ENCODE peak calls at places on chromosomes 7 and 10, in seven cellular contexts. One of them, this sample, is unnamed.
A peak's percentile ranks its signal among the peaks of the same experiment; 100 is the strongest.

GRCh38 chr7:92366730-92367129 is 80.6 kb upstream of the GATAD1 start:
- DNase-seq in fibroblast of the aortic adventitia: peak; percentile 81
- DNase-seq in uterus: no peak
- DNase-seq in iPS DF 19.7: no peak
- DNase-seq in upper lobe of right lung: no peak
- DNase-seq in aorta: no peak
- DNase-seq in A549: no peak
- DNase-seq in this sample: peak; percentile 74

GRCh38 chr10:124522903-124523260 is 61.3 kb downstream of the LHPP start:
- DNase-seq in fibroblast of the aortic adventitia: no peak
- DNase-seq in uterus: no peak
- DNase-seq in iPS DF 19.7: no peak
- DNase-seq in upper lobe of right lung: no peak
- DNase-seq in aorta: no peak
- DNase-seq in A549: peak; percentile 33
- DNase-seq in this sample: no peak

GRCh38 chr7:18361756-18362155 is 133.8 kb upstream of the HDAC9 start:
- DNase-seq in fibroblast of the aortic adventitia: peak; percentile 78
- DNase-seq in uterus: no peak
- DNase-seq in iPS DF 19.7: peak; percentile 77
- DNase-seq in upper lobe of right lung: no peak
- DNase-seq in aorta: no peak
- DNase-seq in A549: peak; percentile 11
- DNase-seq in this sample: peak; percentile 37

GRCh38 chr10:35218339-35218955 is 91.8 kb downstream of the CREM start:
- DNase-seq in fibroblast of the aortic adventitia: peak; percentile 95
- DNase-seq in uterus: peak; percentile 85
- DNase-seq in iPS DF 19.7: no peak
- DNase-seq in upper lobe of right lung: peak; percentile 76
- DNase-seq in aorta: peak; percentile 91
- DNase-seq in A549: peak; percentile 92
- DNase-seq in this sample: peak; percentile 83

GRCh38 chr7:37770813-37771212 is 77.6 kb upstream of the NME8 start:
- DNase-seq in fibroblast of the aortic adventitia: no peak
- DNase-seq in uterus: no peak
- DNase-seq in iPS DF 19.7: no peak
- DNase-seq in upper lobe of right lung: no peak
- DNase-seq in aorta: no peak
- DNase-seq in A549: no peak
- DNase-seq in this sample: no peak

GRCh38 chr10:22339761-22340361 is 5.4 kb upstream of the SPAG6 start:
- DNase-seq in fibroblast of the aortic adventitia: peak; percentile 92
- DNase-seq in uterus: no peak
- DNase-seq in iPS DF 19.7: no peak
- DNase-seq in upper lobe of right lung: no peak
- DNase-seq in aorta: no peak
- DNase-seq in A549: no peak
- DNase-seq in this sample: no peak

GRCh38 chr10:44393051-44393630 is 8.2 kb upstream of the CXCL12 start:
- DNase-seq in fibroblast of the aortic adventitia: no peak
- DNase-seq in uterus: peak; percentile 84
- DNase-seq in iPS DF 19.7: no peak
- DNase-seq in upper lobe of right lung: peak; percentile 19
- DNase-seq in aorta: no peak
- DNase-seq in A549: no peak
- DNase-seq in this sample: no peak

GRCh38 chr7:5421626-5422323 is 1.9 kb downstream of the TNRC18 start:
- DNase-seq in fibroblast of the aortic adventitia: peak; percentile 79
- DNase-seq in uterus: peak; percentile 67
- DNase-seq in iPS DF 19.7: no peak
- DNase-seq in upper lobe of right lung: peak; percentile 78
- DNase-seq in aorta: peak; percentile 80
- DNase-seq in A549: peak; percentile 72
- DNase-seq in this sample: peak; percentile 68

GRCh38 chr10:82924711-82925110 is 1049.7 kb downstream of the NRG3 start:
- DNase-seq in fibroblast of the aortic adventitia: no peak
- DNase-seq in uterus: no peak
- DNase-seq in iPS DF 19.7: no peak
- DNase-seq in upper lobe of right lung: no peak
- DNase-seq in aorta: no peak
- DNase-seq in A549: no peak
- DNase-seq in this sample: no peak

GRCh38 chr10:79057481-79058275 is 11.1 kb upstream of the ZMIZ1 start:
- DNase-seq in fibroblast of the aortic adventitia: no peak
- DNase-seq in uterus: no peak
- DNase-seq in iPS DF 19.7: no peak
- DNase-seq in upper lobe of right lung: peak; percentile 42
- DNase-seq in aorta: peak; percentile 30
- DNase-seq in A549: no peak
- DNase-seq in this sample: no peak

GRCh38 chr7:39349452-39350123 is 216.6 kb upstream of the YAE1 start:
- DNase-seq in fibroblast of the aortic adventitia: no peak
- DNase-seq in uterus: no peak
- DNase-seq in iPS DF 19.7: no peak
- DNase-seq in upper lobe of right lung: no peak
- DNase-seq in aorta: no peak
- DNase-seq in A549: no peak
- DNase-seq in this sample: no peak

GRCh38 chr10:69242844-69243212 is 22.7 kb downstream of the HKDC1 start:
- DNase-seq in fibroblast of the aortic adventitia: no peak
- DNase-seq in uterus: no peak
- DNase-seq in iPS DF 19.7: no peak
- DNase-seq in upper lobe of right lung: no peak
- DNase-seq in aorta: no peak
- DNase-seq in A549: no peak
- DNase-seq in this sample: peak; percentile 35

This sample was measured in fibroblast of lung.